ENCODE peak calls at places on chromosomes 1 and 21, in seven cellular contexts. R is GM12865, I is MM.1S, X is lung, N is nephron progenitor cell, G is fibroblast of mammary gland, B is heart left ventricle. E is an unnamed sample.

GRCh38 chr1:42003433-42003832 is 84.7 kb upstream of the HIVEP3 start:
- DNase-seq in N (no peak), R (no peak), B (peak; percentile 37), G (no peak), I (no peak), X (peak; percentile 76), E (no peak)

GRCh38 chr21:45004481-45005263 is 64.8 kb downstream of the SLX9 start:
- DNase-seq in X (no peak), N (no peak), R (no peak), I (no peak), B (peak; percentile 24), G (peak; percentile 14), E (no peak)

GRCh38 chr1:47898156-47898825 is 98.9 kb downstream of the TRABD2B start:
- DNase-seq in N (no peak), R (no peak), I (no peak), G (no peak), X (no peak), B (no peak), E (no peak)

GRCh38 chr1:161473363-161473762 is 31.9 kb upstream of the FCGR2A start:
- DNase-seq in I (no peak), X (no peak), B (no peak), G (peak; percentile 29), R (peak; percentile 54), N (peak; percentile 39), E (no peak)

GRCh38 chr1:175373786-175374623 is 181.4 kb upstream of the KIAA0040 start:
- DNase-seq in N (peak; percentile 74), I (peak; percentile 36), B (no peak), X (no peak), G (no peak), R (peak; percentile 25), E (peak; percentile 47)

GRCh38 chr1:46802081-46802480 is 3.2 kb downstream of the CYP4B1 start:
- DNase-seq in N (no peak), X (peak; percentile 62), G (no peak), R (no peak), B (no peak), I (no peak), E (no peak)

GRCh38 chr1:184222561-184223157 is 164.2 kb upstream of the C1orf21 start:
- DNase-seq in R (peak; percentile 52), N (peak; percentile 44), X (peak; percentile 59), B (peak; percentile 53), G (peak; percentile 63), I (peak; percentile 50), E (peak; percentile 69)

GRCh38 chr1:196590012-196590708 is 18.1 kb downstream of the KCNT2 start:
- DNase-seq in R (no peak), G (no peak), X (no peak), N (no peak), I (no peak), B (no peak), E (no peak)

GRCh38 chr1:229508823-229509337 is 739 bp upstream of the NUP133 start:
- DNase-seq in B (no peak), G (no peak), I (no peak), X (no peak), N (no peak), R (peak; percentile 6), E (no peak)

GRCh38 chr1:85047472-85048295 is 616 bp downstream of the MCOLN3 start:
- DNase-seq in I (no peak), X (peak; percentile 29), R (peak; percentile 24), N (peak; percentile 66), B (no peak), G (no peak), E (peak; percentile 68)

GRCh38 chr1:12436817-12437599 is 181.0 kb downstream of the DHRS3 start:
- DNase-seq in N (no peak), I (no peak), B (no peak), R (no peak), G (peak; percentile 86), X (no peak), E (no peak)

GRCh38 chr1:161954050-161954449 is 69.6 kb downstream of the OLFML2B start:
- DNase-seq in N (no peak), X (no peak), I (no peak), R (no peak), G (peak; percentile 31), B (no peak), E (no peak)

GRCh38 chr21:44800103-44800502 is 1.5 kb downstream of the UBE2G2 start:
- DNase-seq in I (no peak), N (no peak), B (no peak), X (no peak), G (peak; percentile 69), R (peak; percentile 33), E (no peak)

GRCh38 chr21:39938086-39938611 is 70.9 kb downstream of the PCP4 start:
- DNase-seq in B (no peak), I (no peak), G (no peak), R (no peak), N (no peak), X (no peak), E (no peak)

GRCh38 chr1:94255476-94255875 is 18.1 kb upstream of the ARHGAP29 start:
- DNase-seq in B (no peak), N (no peak), G (peak; percentile 77), R (no peak), I (no peak), X (no peak), E (no peak)
- TF ChIP-seq CTCF in B (no peak), N (no peak), G (no peak), R (no peak), I (no peak), X (no peak), E (no peak)

GRCh38 chr1:186643600-186643999 is 36.6 kb downstream of the PTGS2 start:
- DNase-seq in N (no peak), X (no peak), B (no peak), I (no peak), R (no peak), G (peak; percentile 71), E (no peak)
- TF ChIP-seq CTCF in N (no peak), X (no peak), B (no peak), I (no peak), R (no peak), G (no peak), E (no peak)

GRCh38 chr1:233477359-233477758 is 136.5 kb upstream of the KCNK1 start:
- DNase-seq in R (no peak), I (no peak), G (peak; percentile 1), N (no peak), X (no peak), B (no peak), E (no peak)
- TF ChIP-seq CTCF in R (peak; percentile 7), I (no peak), G (no peak), N (no peak), X (no peak), B (no peak), E (peak; percentile 4)

GRCh38 chr1:181497870-181498269 is 14.6 kb downstream of the CACNA1E start:
- DNase-seq in R (peak; percentile 49), B (no peak), G (no peak), N (no peak), I (no peak), X (no peak), E (no peak)
- TF ChIP-seq CTCF in R (peak; percentile 14), B (no peak), G (no peak), N (no peak), I (no peak), X (no peak), E (peak; percentile 9)

GRCh38 chr1:201228011-201228983 is 37.7 kb downstream of the IGFN1 start:
- DNase-seq in N (no peak), G (no peak), R (no peak), X (peak; percentile 23), B (no peak), I (no peak), E (peak; percentile 8)

GRCh38 chr1:201230676-201231075 is 40.1 kb downstream of the IGFN1 start:
- DNase-seq in N (no peak), B (no peak), G (no peak), X (no peak), I (no peak), R (no peak), E (no peak)

GRCh38 chr1:201229095-201229494 is 38.5 kb downstream of the IGFN1 start:
- DNase-seq in I (no peak), G (no peak), B (no peak), X (no peak), N (no peak), R (no peak), E (peak; percentile 7)

GRCh38 chr1:201226859-201227488 is 36.4 kb downstream of the IGFN1 start:
- DNase-seq in X (no peak), R (no peak), N (no peak), G (no peak), I (no peak), B (no peak), E (peak; percentile 15)

DNA sequence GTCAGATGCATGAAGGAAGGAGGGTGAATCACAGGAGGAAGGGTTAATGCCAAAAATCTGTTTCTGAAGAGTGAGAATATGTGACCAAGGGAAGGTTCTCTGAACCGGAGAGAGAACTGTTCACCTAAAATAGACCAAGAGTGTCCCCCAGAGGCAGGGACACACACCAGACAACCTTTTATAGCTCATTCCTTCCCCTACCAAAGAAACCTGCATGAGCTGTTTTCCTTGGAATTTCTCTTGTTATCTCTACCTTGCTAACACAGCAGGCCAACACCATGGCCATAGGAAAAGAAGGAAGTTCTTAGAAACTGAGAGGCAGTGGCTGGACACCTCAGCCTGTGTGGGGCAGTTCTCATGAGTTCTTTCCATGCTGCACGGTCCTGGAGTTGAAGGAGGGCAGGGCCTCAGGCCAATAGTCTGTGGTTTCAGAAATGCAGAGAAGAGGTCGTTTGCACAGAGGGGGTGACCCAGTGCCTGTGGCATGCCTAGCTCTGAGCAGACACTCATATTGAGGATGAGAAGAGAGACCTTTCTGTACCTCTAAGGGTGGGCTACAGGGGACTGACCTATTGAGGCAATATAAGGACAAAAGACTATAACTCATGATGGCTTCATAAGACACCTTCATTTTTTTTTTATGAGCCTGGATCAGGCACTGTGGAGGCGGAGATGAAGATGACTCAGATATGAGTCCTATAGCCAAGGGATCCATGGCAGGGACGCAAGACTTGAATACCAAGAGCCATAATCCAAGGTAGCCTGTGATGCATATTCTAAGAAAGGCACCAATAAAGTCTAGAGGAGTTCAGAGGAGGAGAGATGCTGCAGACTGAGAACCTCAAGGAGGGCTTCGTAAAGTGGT is 39.4 kb downstream of the IGFN1 start:
- DNase-seq in G (peak; percentile 86), X (no peak), B (no peak), N (no peak), I (no peak), R (no peak), E (no peak)
- TF ChIP-seq CTCF in G (peak; percentile 23), X (no peak), B (no peak), N (no peak), I (no peak), R (no peak), E (no peak)

GRCh38 chr1:53182111-53182593 is 14.5 kb upstream of the CPT2 start:
- DNase-seq in I (peak; percentile 82), R (peak; percentile 88), B (peak; percentile 78), G (peak; percentile 85), N (peak; percentile 90), X (peak; percentile 88), E (peak; percentile 79)
- TF ChIP-seq CTCF in I (peak; percentile 95), R (peak; percentile 82), B (peak; percentile 89), G (peak; percentile 78), N (peak; percentile 96), X (peak; percentile 79), E (peak; percentile 72)

DNA sequence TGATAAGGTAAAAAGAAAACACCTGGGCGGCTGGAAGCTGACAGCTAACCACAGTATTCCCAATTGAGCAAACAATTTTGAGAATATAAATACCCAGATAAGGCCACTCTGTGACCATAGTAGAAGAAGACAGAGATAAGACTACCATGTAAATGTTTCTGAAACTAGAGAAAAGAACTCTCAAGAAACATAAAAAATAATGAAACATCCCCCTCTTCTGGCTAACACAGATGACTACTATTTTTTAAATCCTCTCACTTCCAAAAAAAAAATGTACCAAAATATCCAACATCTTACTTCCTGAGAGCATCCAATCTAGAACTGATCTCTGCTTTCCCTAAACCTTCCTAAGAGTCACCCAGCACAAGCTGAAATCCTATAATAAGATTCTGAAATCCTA is 125.9 kb downstream of the HFM1 start:
- DNase-seq in N (no peak), I (peak; percentile 27), B (no peak), R (peak; percentile 5), X (no peak), G (peak; percentile 31), E (no peak)
- TF ChIP-seq CTCF in N (peak; percentile 34), I (peak; percentile 34), B (peak; percentile 13), R (no peak), X (no peak), G (peak; percentile 30), E (no peak)